ENCODE peak calls at places on chromosomes 13 and 19, in six cellular contexts. U is CD8-positive, alpha-beta T cell; K is fibroblast of pulmonary artery; H is astrocyte of the spinal cord; W is lower lobe of right lung; G is hepatocyte. A is an unnamed sample.

GRCh38 chr13:33286143-33286542 is 588 bp upstream of the STARD13 start:
- DNase-seq in U (no peak), K (peak), H (no peak), W (no peak), G (peak), A (no peak)

GRCh38 chr19:49161987-49162386 is 4.4 kb downstream of the TRPM4 start:
- DNase-seq in U (no peak), K (no peak), H (peak), W (no peak), G (no peak), A (no peak)

GRCh38 chr19:45444318-45445041 is 20.8 kb upstream of the ERCC1 start:
- DNase-seq in U (peak), K (peak), H (peak), W (peak), G (peak), A (no peak)

GRCh38 chr19:39969266-39969665 is 1.7 kb upstream of the PSMC4 start:
- DNase-seq in U (no peak), K (no peak), H (peak), W (no peak), G (no peak), A (no peak)

GRCh38 chr13:98488736-98489135 is 88.2 kb downstream of the STK24 start:
- DNase-seq in U (no peak), K (no peak), H (no peak), W (no peak), G (no peak), A (no peak)

GRCh38 chr13:74825170-74825948 is 656.6 kb downstream of the TBC1D4 start:
- DNase-seq in U (no peak), K (peak), H (peak), W (no peak), G (no peak), A (peak)

GRCh38 chr19:56554272-56554869 is 12.9 kb upstream of the ZNF470 start:
- DNase-seq in U (no peak), K (no peak), H (no peak), W (no peak), G (no peak), A (no peak)

GRCh38 chr19:40217027-40217810 is 965 bp downstream of the TTC9B start:
- DNase-seq in U (no peak), K (no peak), H (no peak), W (peak), G (peak), A (no peak)

GRCh38 chr19:50317115-50317514 is 12.1 kb downstream of the KCNC3 start:
- DNase-seq in U (no peak), K (no peak), H (no peak), W (no peak), G (no peak), A (no peak)

GRCh38 chr19:752652-753517 is 2.0 kb downstream of the MISP start:
- DNase-seq in U (no peak), K (peak), H (peak), W (peak), G (peak), A (peak)

GRCh38 chr13:27053235-27053884 is 118.3 kb downstream of the USP12 start:
- DNase-seq in U (no peak), K (no peak), H (no peak), W (no peak), G (no peak), A (no peak)

GRCh38 chr13:37413161-37413560 is 185.4 kb downstream of the POSTN start:
- DNase-seq in U (no peak), K (no peak), H (no peak), W (no peak), G (no peak), A (no peak)

GRCh38 chr13:37403776-37404497 is 194.6 kb downstream of the POSTN start:
- DNase-seq in U (no peak), K (peak), H (peak), W (no peak), G (no peak), A (no peak)

GRCh38 chr19:48500830-48501445 is 10.7 kb downstream of the LMTK3 start:
- DNase-seq in U (no peak), K (no peak), H (no peak), W (no peak), G (no peak), A (no peak)

GRCh38 chr13:110593430-110594130 is 21.8 kb upstream of the NAXD start:
- DNase-seq in U (no peak), K (peak), H (peak), W (no peak), G (peak), A (peak)

GRCh38 chr13:108214511-108215383 is 589 bp downstream of the LIG4 start:
- DNase-seq in U (no peak), K (no peak), H (no peak), W (peak), G (peak), A (no peak)

GRCh38 chr19:3198901-3199700 is 13.4 kb downstream of the NCLN start:
- DNase-seq in U (no peak), K (no peak), H (no peak), W (no peak), G (no peak), A (no peak)

GRCh38 chr13:94783489-94783888 is 71.1 kb upstream of the SOX21 start:
- DNase-seq in U (no peak), K (no peak), H (no peak), W (no peak), G (no peak), A (no peak)

GRCh38 chr13:30963794-30964193 is 31.3 kb downstream of the TEX26 start:
- DNase-seq in U (no peak), K (peak), H (no peak), W (peak), G (peak), A (no peak)

GRCh38 chr19:40362160-40362559 is 13.7 kb downstream of the PLD3 start:
- DNase-seq in U (no peak), K (no peak), H (no peak), W (no peak), G (no peak), A (no peak)

GRCh38 chr13:83272076-83272475 is 610.2 kb downstream of the SLITRK1 start:
- DNase-seq in U (no peak), K (peak), H (no peak), W (no peak), G (no peak), A (no peak)

GRCh38 chr13:40389081-40389641 is 277.3 kb downstream of the FOXO1 start:
- DNase-seq in U (peak), K (no peak), H (peak), W (no peak), G (no peak), A (no peak)
- H3K4me3 ChIP-seq in U (peak), K (no peak), H (no peak), W (peak), G (no peak), A (no peak)

GRCh38 chr13:59332966-59333365 is 830.8 kb downstream of the DIAPH3 start:
- DNase-seq in U (no peak), K (no peak), H (no peak), W (no peak), G (no peak), A (no peak)

GRCh38 chr13:59340151-59340550 is 823.6 kb downstream of the DIAPH3 start:
- DNase-seq in U (no peak), K (no peak), H (no peak), W (no peak), G (no peak), A (no peak)

GRCh38 chr13:59340581-59340980 is 823.1 kb downstream of the DIAPH3 start:
- DNase-seq in U (no peak), K (no peak), H (no peak), W (no peak), G (no peak), A (no peak)

GRCh38 chr13:59342396-59342795 is 821.3 kb downstream of the DIAPH3 start:
- DNase-seq in U (no peak), K (peak), H (no peak), W (no peak), G (no peak), A (no peak)

GRCh38 chr13:59337070-59337469 is 826.7 kb downstream of the DIAPH3 start:
- DNase-seq in U (no peak), K (peak), H (no peak), W (no peak), G (peak), A (no peak)
- TF ChIP-seq CTCF in U (no peak), K (no peak), H (no peak), W (no peak), G (no peak), A (no peak)

GRCh38 chr19:17418710-17419109 is 1.1 kb upstream of the MVB12A start:
- DNase-seq in U (no peak), K (no peak), H (no peak), W (no peak), G (no peak), A (no peak)
- H3K4me3 ChIP-seq in U (no peak), K (peak), H (no peak), W (no peak), G (peak), A (no peak)

GRCh38 chr13:64997438-64997837 is 2232.7 kb downstream of the PCDH9 start:
- DNase-seq in U (no peak), K (no peak), H (no peak), W (no peak), G (no peak), A (no peak)
- TF ChIP-seq CTCF in U (no peak), K (no peak), H (no peak), W (no peak), G (no peak), A (no peak)

DNA sequence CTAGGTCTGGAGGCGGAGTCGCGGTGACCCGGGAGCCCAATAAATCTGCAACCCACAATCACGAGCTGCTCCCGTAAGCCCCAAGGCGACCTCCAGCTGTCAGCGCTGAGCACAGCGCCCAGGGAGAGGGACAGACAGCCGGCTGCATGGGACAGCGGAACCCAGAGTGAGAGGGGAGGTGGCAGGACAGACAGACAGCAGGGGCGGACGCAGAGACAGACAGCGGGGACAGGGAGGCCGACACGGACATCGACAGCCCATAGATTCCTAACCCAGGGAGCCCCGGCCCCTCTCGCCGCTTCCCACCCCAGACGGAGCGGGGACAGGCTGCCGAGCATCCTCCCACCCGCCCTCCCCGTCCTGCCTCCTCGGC is at the start of gene SLC5A5:
- DNase-seq in U (no peak), K (no peak), H (no peak), W (no peak), G (no peak), A (no peak)
- H3K4me3 ChIP-seq in U (peak), K (no peak), H (no peak), W (peak), G (no peak), A (no peak)

GRCh38 chr13:103315701-103316100 is 249.5 kb upstream of the SLC10A2 start:
- DNase-seq in U (no peak), K (no peak), H (no peak), W (no peak), G (no peak), A (no peak)
- TF ChIP-seq CTCF in U (no peak), K (no peak), H (no peak), W (no peak), G (no peak), A (no peak)

GRCh38 chr19:7944177-7944761 is 803 bp upstream of the TIMM44 start:
- DNase-seq in U (peak), K (peak), H (peak), W (peak), G (peak), A (no peak)

GRCh38 chr19:7942981-7943443 is 454 bp downstream of the TIMM44 start:
- DNase-seq in U (no peak), K (peak), H (peak), W (no peak), G (no peak), A (no peak)

GRCh38 chr19:7943444-7944176 is at the start of gene TIMM44:
- DNase-seq in U (peak), K (peak), H (peak), W (peak), G (peak), A (peak)

GRCh38 chr19:7940841-7941240 is 2.6 kb downstream of the TIMM44 start:
- DNase-seq in U (no peak), K (no peak), H (no peak), W (no peak), G (no peak), A (no peak)

GRCh38 chr19:7941895-7942596 is 1.4 kb downstream of the TIMM44 start:
- DNase-seq in U (no peak), K (no peak), H (no peak), W (no peak), G (no peak), A (no peak)
- H3K4me3 ChIP-seq in U (no peak), K (peak), H (no peak), W (no peak), G (peak), A (no peak)

A was measured in kidney epithelial cell.